ENCODE peak calls at places on chromosomes 7 and 10, in five cellular contexts. D is caudate nucleus; T is foreskin melanocyte; G is T-cell; I is stimulated activated CD8-positive, alpha-beta memory T cell treated with anti-CD3 and anti-CD28 coated beads, Interleukin-12 subunit alpha, Interleukin-12 subunit beta, amount 100 ng/mL, for 4 hours. J is an unnamed sample.
A peak's percentile ranks its signal among the peaks of the same experiment; 100 is the strongest.

GRCh38 chr7:37921340-37921805 is 933 bp downstream of the EPDR1 start:
- DNase-seq in D (no peak), I (no peak), T (peak; percentile 41), G (no peak), J (no peak)

GRCh38 chr7:83697814-83698530 is 49.0 kb upstream of the SEMA3E start:
- DNase-seq in G (no peak), I (no peak), D (no peak), T (peak; percentile 56), J (no peak)

GRCh38 chr7:127891144-127891543 is 140.1 kb downstream of the LRRC4 start:
- DNase-seq in D (no peak), T (no peak), I (no peak), G (no peak), J (no peak)

GRCh38 chr10:32131388-32131787 is 75.2 kb upstream of the KIF5B start:
- DNase-seq in I (no peak), G (no peak), D (no peak), T (no peak), J (no peak)

GRCh38 chr7:1397491-1398327 is 61.6 kb downstream of the MICALL2 start:
- DNase-seq in I (no peak), G (no peak), D (no peak), T (no peak), J (no peak)

GRCh38 chr10:110151871-110152270 is 55.5 kb upstream of the MXI1 start:
- DNase-seq in I (no peak), D (no peak), G (no peak), T (no peak), J (no peak)

GRCh38 chr7:101216860-101217387 is 457 bp downstream of the PLOD3 start:
- DNase-seq in T (peak; percentile 42), G (peak; percentile 13), I (no peak), D (no peak), J (no peak)

GRCh38 chr7:48976268-48976667 is 51.9 kb downstream of the CDC14C start:
- DNase-seq in I (no peak), D (no peak), G (no peak), T (no peak), J (no peak)

GRCh38 chr10:11594589-11595394 is 16.7 kb downstream of the USP6NL start:
- DNase-seq in D (no peak), T (no peak), G (no peak), I (no peak), J (no peak)

GRCh38 chr10:35559416-35559815 is 45.7 kb upstream of the GJD4 start:
- DNase-seq in G (no peak), T (no peak), D (no peak), I (no peak), J (no peak)

GRCh38 chr10:102234866-102235597 is 6.3 kb downstream of the PITX3 start:
- DNase-seq in T (no peak), I (no peak), G (no peak), D (no peak), J (no peak)

GRCh38 chr10:91536101-91536500 is 96.8 kb downstream of the PPP1R3C start:
- DNase-seq in T (no peak), D (no peak), I (no peak), G (no peak), J (no peak)

GRCh38 chr10:71461917-71462641 is 65.4 kb downstream of the CDH23 start:
- DNase-seq in T (no peak), G (no peak), D (no peak), I (no peak), J (peak; percentile 58)

GRCh38 chr7:27110163-27110976 is 7.9 kb upstream of the HOXA2 start:
- DNase-seq in D (no peak), G (no peak), T (no peak), I (no peak), J (no peak)

GRCh38 chr10:8677642-8678041 is 623.2 kb downstream of the GATA3 start:
- DNase-seq in D (no peak), I (no peak), T (no peak), G (no peak), J (no peak)

GRCh38 chr10:102642553-102643345 is 1.5 kb upstream of the TRIM8 start:
- DNase-seq in I (no peak), G (no peak), T (peak; percentile 44), D (peak; percentile 73), J (peak; percentile 84)

GRCh38 chr10:79241990-79242619 is 105.2 kb upstream of the PPIF start:
- DNase-seq in D (peak; percentile 18), G (peak; percentile 27), T (no peak), I (no peak), J (peak; percentile 67)

GRCh38 chr7:132735476-132735875 is 159.2 kb upstream of the PLXNA4 start:
- DNase-seq in T (no peak), I (no peak), D (no peak), G (no peak), J (no peak)

GRCh38 chr10:72694476-72695369 is 2.8 kb downstream of the MCU start:
- DNase-seq in D (no peak), T (no peak), I (no peak), G (no peak), J (no peak)

GRCh38 chr10:74822583-74823089 is 3.8 kb upstream of the KAT6B start:
- DNase-seq in G (no peak), I (no peak), T (no peak), D (no peak), J (no peak)

GRCh38 chr10:6348091-6348862 is 145.5 kb downstream of the PFKFB3 start:
- DNase-seq in D (peak; percentile 35), I (peak; percentile 64), T (no peak), G (peak; percentile 85), J (no peak)

GRCh38 chr10:127563718-127564553 is 14.8 kb downstream of the NPS start:
- DNase-seq in T (no peak), I (no peak), G (no peak), D (no peak), J (no peak)

GRCh38 chr7:105594034-105594433 is 12.7 kb upstream of the EFCAB10 start:
- DNase-seq in D (no peak), T (no peak), G (no peak), I (no peak), J (peak; percentile 68)

GRCh38 chr7:33716581-33717477 is 188.5 kb upstream of the BMPER start:
- DNase-seq in D (no peak), I (no peak), T (peak; percentile 60), G (no peak), J (no peak)

GRCh38 chr10:79112898-79113431 is 44.2 kb downstream of the ZMIZ1 start:
- DNase-seq in G (no peak), T (no peak), D (no peak), I (no peak), J (no peak)

GRCh38 chr7:137443616-137444015 is 100.1 kb upstream of the PTN start:
- DNase-seq in I (no peak), T (no peak), G (no peak), D (no peak), J (no peak)

GRCh38 chr7:48182736-48183369 is 11.6 kb downstream of the ABCA13 start:
- DNase-seq in D (no peak), G (no peak), T (peak; percentile 28), I (no peak), J (no peak)

GRCh38 chr10:98463976-98464754 is 17.4 kb upstream of the HPS1 start:
- DNase-seq in G (no peak), I (no peak), T (peak; percentile 52), D (no peak), J (no peak)

GRCh38 chr10:43049081-43049551 is 27.8 kb upstream of the RET start:
- DNase-seq in D (no peak), T (no peak), G (no peak), I (no peak), J (peak; percentile 3)

GRCh38 chr10:50395279-50395678 is 144.0 kb upstream of the ASAH2 start:
- DNase-seq in D (no peak), I (no peak), G (no peak), T (no peak), J (peak; percentile 75)

GRCh38 chr7:131057015-131057518 is 270.6 kb upstream of the MKLN1 start:
- DNase-seq in I (no peak), D (no peak), G (peak; percentile 41), T (peak; percentile 80), J (no peak)

GRCh38 chr10:69801434-69802315 is at the start of gene COL13A1:
- DNase-seq in T (no peak), D (no peak), I (no peak), G (no peak), J (no peak)